ENCODE peak calls at places on chromosomes 4 and X, in nine cellular contexts. D is dorsolateral prefrontal cortex; R is cardiac muscle cell; F is CD8-positive, alpha-beta T cell; Q is AG04450; C is adrenal gland; H is uterus; E is suprapubic skin; M is mammary epithelial cell. N is an unnamed sample.

GRCh38 chr4:150569384-150569987 is 12.5 kb upstream of the MAB21L2 start:
- DNase-seq in D (no peak), R (peak; percentile 49), F (no peak), Q (no peak), C (peak; percentile 64), H (no peak), E (no peak), M (peak; percentile 37), N (no peak)

GRCh38 chr4:130077275-130077674 is 981.3 kb downstream of the C4orf33 start:
- DNase-seq in D (no peak), R (no peak), F (no peak), Q (no peak), C (no peak), H (no peak), E (no peak), M (peak; percentile 67), N (no peak)

GRCh38 chrX:38717871-38718270 is 83.4 kb upstream of the MID1IP1 start:
- DNase-seq in D (no peak), R (peak; percentile 23), F (no peak), Q (no peak), C (no peak), H (no peak), E (no peak), M (peak; percentile 4), N (no peak)

GRCh38 chrX:77597090-77597489 is 149.9 kb downstream of the FGF16 start:
- DNase-seq in D (no peak), R (peak; percentile 47), F (no peak), Q (peak; percentile 0), C (no peak), H (no peak), E (no peak), M (peak; percentile 8), N (no peak)

GRCh38 chrX:139832728-139833309 is 100.0 kb downstream of the ATP11C start:
- DNase-seq in D (no peak), R (no peak), F (no peak), Q (no peak), C (no peak), H (no peak), E (no peak), M (no peak), N (no peak)

GRCh38 chrX:39853417-39853816 is 244.3 kb downstream of the BCOR start:
- DNase-seq in D (no peak), R (no peak), F (no peak), Q (no peak), C (no peak), H (no peak), E (no peak), M (no peak), N (no peak)

GRCh38 chr4:41394362-41394960 is 137.7 kb downstream of the UCHL1 start:
- DNase-seq in D (no peak), R (no peak), F (no peak), Q (no peak), C (no peak), H (no peak), E (no peak), M (no peak), N (no peak)

GRCh38 chr4:88526221-88526815 is 2.7 kb upstream of the PYURF start:
- DNase-seq in D (no peak), R (no peak), F (no peak), Q (no peak), C (peak; percentile 61), H (no peak), E (no peak), M (peak; percentile 49), N (no peak)

GRCh38 chr4:133151681-133152329 is 2.7 kb downstream of the PCDH10 start:
- DNase-seq in D (peak; percentile 58), R (peak; percentile 30), F (no peak), Q (no peak), C (peak; percentile 74), H (no peak), E (peak; percentile 72), M (no peak), N (no peak)

GRCh38 chr4:36551697-36552214 is 270.3 kb downstream of the DTHD1 start:
- DNase-seq in D (no peak), R (no peak), F (no peak), Q (no peak), C (no peak), H (no peak), E (no peak), M (peak; percentile 82), N (no peak)

GRCh38 chr4:28386776-28387175 is 1526.1 kb downstream of the STIM2 start:
- DNase-seq in D (no peak), R (no peak), F (no peak), Q (no peak), C (no peak), H (no peak), E (no peak), M (no peak), N (no peak)

GRCh38 chrX:72121381-72121780 is 10.3 kb downstream of the RTL5 start:
- DNase-seq in D (no peak), R (peak; percentile 63), F (peak; percentile 53), Q (peak; percentile 23), C (no peak), H (peak; percentile 49), E (no peak), M (peak; percentile 39), N (peak; percentile 58)

GRCh38 chr4:164221631-164222030 is 532.3 kb upstream of the SMIM31 start:
- DNase-seq in D (no peak), R (no peak), F (no peak), Q (no peak), C (no peak), H (no peak), E (no peak), M (peak; percentile 57), N (no peak)

GRCh38 chr4:83128235-83128929 is 13.9 kb upstream of the PLAC8 start:
- DNase-seq in D (no peak), R (peak; percentile 91), F (no peak), Q (peak; percentile 42), C (no peak), H (no peak), E (no peak), M (peak; percentile 86), N (no peak)

GRCh38 chrX:17769701-17770269 is 32.5 kb downstream of the SCML1 start:
- DNase-seq in D (no peak), R (no peak), F (no peak), Q (no peak), C (no peak), H (no peak), E (no peak), M (no peak), N (no peak)

GRCh38 chrX:21947671-21948070 is 7.2 kb downstream of the SMS start:
- DNase-seq in D (no peak), R (no peak), F (no peak), Q (no peak), C (no peak), H (no peak), E (no peak), M (no peak), N (no peak)
- H3K4me3 ChIP-seq in D (no peak overlapping the region), R (no peak overlapping the region), F (no peak overlapping the region), Q (no peak overlapping the region), C (no peak overlapping the region), H (no peak overlapping the region), E (no peak overlapping the region), M (no peak overlapping the region), N (no peak overlapping the region)

DNA sequence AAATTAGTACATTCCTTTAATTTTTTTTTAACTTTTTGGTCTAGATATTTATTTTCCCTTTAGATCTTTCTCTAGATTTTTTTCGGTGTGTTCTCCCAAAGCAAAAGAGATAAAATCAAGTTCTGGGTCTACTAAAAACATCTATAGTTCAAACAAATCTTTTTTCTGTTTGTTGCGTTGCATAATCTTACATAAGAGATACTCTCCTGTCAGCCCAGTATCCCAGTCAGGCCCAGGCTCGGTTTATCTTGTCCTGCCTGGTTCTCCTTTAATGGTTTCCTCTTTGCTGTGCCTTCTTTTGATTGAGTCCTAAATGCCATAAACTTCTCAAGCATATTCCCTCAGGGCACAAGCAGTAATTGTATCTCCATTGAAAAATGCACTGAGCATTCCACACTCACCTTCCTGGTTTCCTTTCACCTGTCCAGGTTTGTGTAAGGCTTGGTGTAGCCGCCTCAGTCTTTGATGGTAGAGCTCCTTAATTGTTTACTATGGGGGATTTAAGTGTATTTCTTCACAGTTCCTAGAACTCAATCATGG is 104.9 kb downstream of the TMEM131L start:
- DNase-seq in D (no peak), R (no peak), F (no peak), Q (no peak), C (no peak), H (no peak), E (no peak), M (no peak), N (no peak)
- H3K27ac ChIP-seq in D (no peak overlapping the region), R (no peak overlapping the region), F (no peak overlapping the region), Q (no peak overlapping the region), C (no peak overlapping the region), H (no peak overlapping the region), E (no peak overlapping the region), M (no peak overlapping the region), N (peak overlapping the region; percentile 83)

GRCh38 chrX:26649534-26649933 is 433.6 kb downstream of the MAGEB5 start:
- DNase-seq in D (no peak), R (peak; percentile 8), F (no peak), Q (no peak), C (no peak), H (no peak), E (no peak), M (peak; percentile 6), N (no peak)
- TF ChIP-seq CTCF in D (peak; percentile 45), R (peak; percentile 24), F (peak; percentile 21), Q (peak; percentile 45), C (no peak), H (no peak), E (no peak), M (peak; percentile 54), N (no peak)

DNA sequence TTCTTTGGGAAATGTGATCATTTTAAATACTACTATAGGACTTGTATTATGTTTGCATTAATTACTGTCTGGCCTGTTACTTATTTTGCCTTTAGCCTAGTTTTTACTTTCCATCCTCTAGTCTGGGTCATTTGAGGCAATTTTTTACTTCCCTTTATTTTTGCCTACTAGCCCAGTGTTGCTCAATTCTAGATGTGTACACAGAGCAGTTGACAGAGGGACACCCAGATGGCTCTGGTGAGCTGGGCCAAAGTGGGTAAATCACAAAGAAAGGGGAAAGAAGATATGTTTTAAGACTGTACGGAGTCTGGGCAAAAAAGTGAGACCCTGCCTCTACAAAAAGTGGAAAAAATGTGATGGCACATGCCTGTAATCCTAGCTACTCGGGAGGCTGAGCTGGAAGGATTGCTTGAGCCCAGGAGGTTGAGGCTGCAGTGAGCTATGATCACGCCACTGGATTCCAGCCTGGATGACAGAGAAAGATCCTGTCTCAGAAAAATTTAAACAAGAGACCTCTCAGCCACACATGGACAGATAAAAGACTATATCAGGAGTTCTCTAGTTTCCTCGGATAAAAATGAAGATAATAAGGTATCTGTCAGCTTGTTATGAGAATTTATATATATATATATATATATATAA is 35.7 kb downstream of the APOO start:
- DNase-seq in D (no peak), R (no peak), F (no peak), Q (no peak), C (no peak), H (no peak), E (no peak), M (no peak), N (no peak)
- H3K4me3 ChIP-seq in D (no peak overlapping the region), R (no peak overlapping the region), F (no peak overlapping the region), Q (no peak overlapping the region), C (no peak overlapping the region), H (no peak overlapping the region), E (no peak overlapping the region), M (no peak overlapping the region), N (no peak overlapping the region)

N was measured in gastrocnemius medialis.